ENCODE peak calls at places on chromosomes 3 and 15, in four cellular contexts. D, P, U and T are unnamed samples.

GRCh38 chr3:36149447-36149865 is 230.8 kb upstream of the STAC start:
- DNase-seq in U (no peak), P (no peak), D (no peak), T (no peak)

GRCh38 chr3:195823998-195824397 is 12.3 kb upstream of the MUC4 start:
- DNase-seq in P (no peak), D (no peak), U (no peak), T (no peak)

GRCh38 chr15:35934383-35935049 is 388.6 kb upstream of the DPH6 start:
- DNase-seq in U (no peak), P (no peak), D (no peak), T (no peak)

GRCh38 chr3:169891886-169892285 is 19.5 kb upstream of the SAMD7 start:
- DNase-seq in U (no peak), P (no peak), D (no peak), T (no peak)

GRCh38 chr3:37338500-37338899 is 164.1 kb upstream of the LRRFIP2 start:
- DNase-seq in P (no peak), D (no peak), U (no peak), T (no peak)

GRCh38 chr3:111751961-111752360 is 107.1 kb upstream of the PHLDB2 start:
- DNase-seq in P (no peak), D (no peak), U (no peak), T (no peak)

GRCh38 chr15:57646057-57646456 is 54.4 kb downstream of the MYZAP start:
- DNase-seq in D (no peak), U (no peak), P (no peak), T (no peak)

GRCh38 chr15:82100116-82100795 is 54.4 kb upstream of the MEX3B start:
- DNase-seq in D (no peak), P (no peak), U (no peak), T (no peak)

GRCh38 chr15:68154923-68155559 is 50.1 kb downstream of the CALML4 start:
- DNase-seq in D (peak; percentile 27), U (peak; percentile 24), P (peak; percentile 53), T (no peak)

GRCh38 chr3:4417449-4417848 is 49.6 kb downstream of the SUMF1 start:
- DNase-seq in P (no peak), U (no peak), D (no peak), T (no peak)

GRCh38 chr15:101773496-101774100 is 29.7 kb upstream of the OR4F6 start:
- DNase-seq in D (peak; percentile 3), P (peak; percentile 9), U (peak; percentile 23), T (no peak)

GRCh38 chr3:29067014-29067413 is 213.9 kb upstream of the RBMS3 start:
- DNase-seq in P (no peak), U (no peak), D (no peak), T (no peak)

GRCh38 chr3:197428117-197428761 is 127.5 kb downstream of the BDH1 start:
- DNase-seq in D (peak; percentile 32), P (peak; percentile 28), U (peak; percentile 61), T (no peak)

GRCh38 chr3:178454714-178455113 is 81.5 kb upstream of the KCNMB2 start:
- DNase-seq in P (no peak), U (no peak), D (no peak), T (no peak)

GRCh38 chr15:36106640-36107335 is 472.6 kb upstream of the CDIN1 start:
- DNase-seq in P (no peak), D (no peak), U (no peak), T (no peak)

GRCh38 chr3:38564631-38565338 is 68.6 kb downstream of the EXOG start:
- DNase-seq in P (no peak), U (no peak), D (no peak), T (no peak)

GRCh38 chr15:71925145-71925544 is 114.8 kb downstream of the NR2E3 start:
- DNase-seq in P (no peak), U (no peak), D (no peak), T (no peak)

GRCh38 chr3:123442908-123443307 is 6.0 kb downstream of the ADCY5 start:
- DNase-seq in P (no peak), D (no peak), U (no peak), T (no peak)

GRCh38 chr15:56812255-56812654 is 78.9 kb upstream of the ZNF280D start:
- DNase-seq in P (no peak), D (no peak), U (no peak), T (no peak)

GRCh38 chr3:102532901-102533300 is 98.1 kb downstream of the ZPLD1 start:
- DNase-seq in U (no peak), P (no peak), D (no peak), T (no peak)

GRCh38 chr15:56608140-56608778 is 125.0 kb downstream of the ZNF280D start:
- DNase-seq in D (no peak), U (no peak), P (no peak), T (no peak)

GRCh38 chr15:84570164-84570692 is 30.6 kb upstream of the ZSCAN2 start:
- DNase-seq in D (no peak), P (no peak), U (peak; percentile 64), T (no peak)

GRCh38 chr15:77617507-77618285 is 15.0 kb downstream of the LINGO1 start:
- DNase-seq in D (peak; percentile 13), U (peak; percentile 66), P (peak; percentile 45), T (no peak)

GRCh38 chr3:98733778-98734281 is 29.3 kb upstream of the ST3GAL6 start:
- DNase-seq in U (no peak), P (peak; percentile 71), D (no peak), T (no peak)

GRCh38 chr15:35181538-35181937 is 96.4 kb upstream of the NANOGP8 start:
- DNase-seq in P (no peak), D (peak; percentile 3), U (no peak), T (no peak)

GRCh38 chr3:126988451-126989021 is 5.6 kb downstream of the PLXNA1 start:
- DNase-seq in D (no peak), U (no peak), P (no peak), T (no peak)

GRCh38 chr15:69686626-69687025 is 234.0 kb downstream of the RPLP1 start:
- DNase-seq in P (no peak), D (no peak), U (no peak), T (no peak)

GRCh38 chr3:143839980-143840379 is 8.3 kb downstream of the SLC9A9 start:
- DNase-seq in P (no peak), U (no peak), D (no peak), T (no peak)

GRCh38 chr15:80179025-80179759 is 26.4 kb downstream of the FAH start:
- DNase-seq in U (no peak), P (no peak), D (no peak), T (no peak)

DNA sequence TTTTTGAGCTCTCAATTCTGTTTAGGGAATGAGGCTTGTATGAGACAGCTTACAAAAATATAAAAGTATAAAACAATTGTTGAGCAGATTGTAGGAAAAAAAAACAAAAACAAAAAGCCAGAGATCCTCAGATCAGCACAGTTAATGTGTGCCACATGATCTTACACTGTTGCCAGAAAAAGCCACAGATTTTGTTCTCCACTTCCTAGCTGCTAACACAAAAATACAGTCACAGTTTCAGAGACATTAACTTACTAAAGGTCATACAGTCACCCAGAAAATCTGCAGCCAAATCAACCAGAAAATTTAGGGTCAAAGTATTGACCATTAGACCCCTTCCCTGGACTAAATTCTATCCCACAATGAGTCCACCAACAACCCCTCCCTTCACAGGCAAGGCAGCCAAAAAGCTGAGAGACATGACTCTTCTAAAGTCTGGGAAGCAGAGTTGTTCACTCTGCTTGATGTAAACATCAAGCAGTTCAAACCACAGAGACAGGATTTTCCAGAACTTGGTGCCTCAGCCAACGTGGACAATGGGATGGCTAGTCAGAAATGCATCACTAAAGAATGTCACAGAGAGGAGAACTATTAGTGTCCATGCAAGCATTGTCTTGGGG is 59.2 kb downstream of the SST start:
- DNase-seq in D (no peak), P (no peak), U (no peak), T (no peak)
- TF ChIP-seq FOSL1 in D (no peak), P (no peak), U (no peak), T (no peak)

DNA sequence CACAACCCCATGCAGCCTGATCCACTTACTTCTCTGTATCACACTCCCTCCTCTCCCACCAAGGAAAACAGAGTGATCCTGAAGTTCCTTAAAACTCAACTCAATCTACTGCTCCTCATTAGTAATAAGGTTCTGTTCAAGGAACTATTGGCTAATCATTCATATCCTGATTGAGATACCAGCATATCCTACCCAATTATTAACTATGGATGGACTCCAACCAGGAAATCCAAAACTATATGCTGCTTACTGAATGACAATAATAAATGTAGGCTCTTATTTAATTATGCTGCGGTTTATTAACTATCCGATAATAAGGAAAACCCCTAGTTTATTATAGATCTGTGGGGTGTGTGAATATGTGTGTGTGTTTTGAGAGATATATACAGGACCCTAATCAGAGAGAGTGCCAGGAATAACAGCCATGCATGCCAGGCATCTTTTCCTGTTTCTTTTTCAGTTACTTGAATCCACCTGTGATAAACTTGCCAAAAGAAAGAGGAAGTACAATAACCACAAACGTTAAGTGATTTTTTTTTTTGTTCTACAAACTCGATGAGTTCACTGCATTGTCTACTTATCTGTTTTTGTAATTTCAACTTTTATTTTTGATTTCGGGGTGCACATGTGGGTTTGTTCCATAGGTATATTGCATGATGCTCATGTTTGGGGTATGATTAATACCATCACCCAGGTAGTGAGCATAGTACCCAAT is 1031.7 kb upstream of the CFAP20DC start:
- DNase-seq in D (no peak), U (no peak), P (no peak), T (no peak)
- TF ChIP-seq SP1 in D (no peak), U (no peak), P (no peak), T (no peak)

DNA sequence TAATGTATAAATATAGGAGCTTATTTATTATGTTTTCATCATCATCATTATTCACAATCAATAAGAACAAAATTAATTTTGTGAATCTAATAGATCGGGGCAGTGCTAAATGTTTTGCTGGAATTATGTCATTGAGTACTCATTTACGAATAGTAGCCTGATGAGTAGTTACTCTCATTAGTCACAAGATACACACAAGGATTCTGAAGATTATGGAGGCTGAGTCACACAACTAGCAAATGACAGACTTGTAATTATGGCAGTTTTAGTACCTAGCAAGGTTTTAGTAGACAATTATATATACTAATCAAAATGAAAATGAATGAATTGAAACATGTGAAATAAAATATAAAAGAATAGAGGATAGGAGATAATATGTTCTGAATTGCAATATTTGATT is 954.2 kb downstream of the CADM2 start:
- DNase-seq in D (no peak), P (peak; percentile 1), U (no peak), T (no peak)
- TF ChIP-seq ZNF274 in D (no peak), P (no peak), U (no peak), T (no peak)

DNA sequence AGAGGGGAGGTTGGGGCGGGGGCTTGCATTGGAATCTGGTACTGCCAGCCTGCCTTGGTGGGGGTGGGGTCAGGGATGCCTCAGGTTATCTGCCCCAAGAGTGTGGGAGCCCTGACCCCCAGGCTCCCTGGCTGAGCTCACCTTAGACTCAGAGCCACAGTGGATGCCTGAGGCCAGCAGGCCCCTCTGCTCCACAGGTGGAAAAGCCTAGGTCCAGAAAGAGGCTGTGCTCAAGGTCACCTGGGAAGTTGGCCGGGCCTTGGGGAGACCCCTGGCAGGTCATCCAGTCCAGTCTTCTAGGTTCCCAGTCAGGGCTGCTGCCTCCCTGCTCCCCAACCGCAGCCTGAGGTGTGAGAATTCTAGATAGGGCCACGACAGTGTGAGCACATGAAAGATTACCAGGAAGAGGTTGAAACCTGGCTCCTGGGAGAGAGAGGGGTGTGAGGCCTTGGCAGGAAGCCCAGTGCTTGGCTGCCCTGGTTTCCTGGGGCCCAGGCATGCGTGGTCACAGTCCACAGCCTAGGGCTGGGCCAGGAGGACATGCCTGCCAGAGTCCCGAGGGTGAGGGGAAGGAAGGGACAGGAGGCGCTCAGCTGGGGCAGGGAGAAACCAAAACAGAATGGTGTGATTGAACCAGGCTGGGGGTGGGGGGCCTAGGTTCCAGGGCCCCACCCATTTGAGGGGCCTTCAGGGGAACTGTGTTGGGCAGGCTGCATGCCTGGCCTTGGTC is 4.9 kb downstream of the HDAC11 start:
- DNase-seq in P (peak; percentile 80), D (peak; percentile 52), U (peak; percentile 97), T (no peak)
- TF ChIP-seq FOSL1 in P (no peak), D (no peak), U (peak; percentile 38), T (no peak)

GRCh38 chr3:101189786-101190185 is 130.6 kb downstream of the IMPG2 start:
- DNase-seq in U (no peak), D (no peak), P (no peak), T (no peak)

GRCh38 chr3:101195951-101196713 is 124.2 kb downstream of the IMPG2 start:
- DNase-seq in P (peak; percentile 20), D (peak; percentile 48), U (peak; percentile 15), T (no peak)

GRCh38 chr3:101193957-101194356 is 126.4 kb downstream of the IMPG2 start:
- DNase-seq in U (no peak), P (no peak), D (no peak), T (no peak)
- TF ChIP-seq SP1 in U (no peak), P (no peak), D (no peak), T (no peak)